ENCODE peak calls at places on chromosome 19, in eight cellular contexts. One of them, this sample, is unnamed.

GRCh38 chr19:936175-936546 is 10.3 kb downstream of the ARID3A start:
- DNase-seq in fibroblast of pulmonary artery: no peak
- DNase-seq in stimulated activated CD8-positive, alpha-beta memory T cell treated with anti-CD3 and anti-CD28 coated beads, Interleukin-4, amount 100 ng/mL, for 1 hour: no peak
- DNase-seq in neuronal stem cell: no peak
- DNase-seq in PC-9: no peak
- DNase-seq in progenitor cell of endocrine pancreas: no peak
- DNase-seq in germinal center: no peak
- DNase-seq in body of pancreas: no peak
- DNase-seq in this sample: no peak

GRCh38 chr19:50209131-50209530 is 5.7 kb downstream of the MYH14 start:
- DNase-seq in germinal center: no peak
- DNase-seq in body of pancreas: no peak
- DNase-seq in stimulated activated CD8-positive, alpha-beta memory T cell treated with anti-CD3 and anti-CD28 coated beads, Interleukin-4, amount 100 ng/mL, for 1 hour: no peak
- DNase-seq in fibroblast of pulmonary artery: no peak
- DNase-seq in neuronal stem cell: no peak
- DNase-seq in progenitor cell of endocrine pancreas: no peak
- DNase-seq in PC-9: no peak
- DNase-seq in this sample: no peak

GRCh38 chr19:31421856-31422255 is 72.6 kb upstream of the TSHZ3 start:
- DNase-seq in PC-9: no peak
- DNase-seq in progenitor cell of endocrine pancreas: no peak
- DNase-seq in fibroblast of pulmonary artery: no peak
- DNase-seq in germinal center: no peak
- DNase-seq in stimulated activated CD8-positive, alpha-beta memory T cell treated with anti-CD3 and anti-CD28 coated beads, Interleukin-4, amount 100 ng/mL, for 1 hour: no peak
- DNase-seq in neuronal stem cell: no peak
- DNase-seq in body of pancreas: no peak
- DNase-seq in this sample: no peak

GRCh38 chr19:38880882-38881609 is 3.0 kb upstream of the RINL start:
- DNase-seq in PC-9: no peak
- DNase-seq in stimulated activated CD8-positive, alpha-beta memory T cell treated with anti-CD3 and anti-CD28 coated beads, Interleukin-4, amount 100 ng/mL, for 1 hour: no peak
- DNase-seq in body of pancreas: no peak
- DNase-seq in germinal center: no peak
- DNase-seq in neuronal stem cell: no peak
- DNase-seq in fibroblast of pulmonary artery: no peak
- DNase-seq in progenitor cell of endocrine pancreas: no peak
- DNase-seq in this sample: no peak

GRCh38 chr19:18519962-18520847 is 1.7 kb downstream of the ELL start:
- DNase-seq in stimulated activated CD8-positive, alpha-beta memory T cell treated with anti-CD3 and anti-CD28 coated beads, Interleukin-4, amount 100 ng/mL, for 1 hour: no peak
- DNase-seq in body of pancreas: peak
- DNase-seq in fibroblast of pulmonary artery: peak
- DNase-seq in neuronal stem cell: peak
- DNase-seq in progenitor cell of endocrine pancreas: peak
- DNase-seq in germinal center: peak
- DNase-seq in PC-9: peak
- DNase-seq in this sample: no peak

GRCh38 chr19:44856438-44857083 is 10.5 kb downstream of the NECTIN2 start:
- DNase-seq in stimulated activated CD8-positive, alpha-beta memory T cell treated with anti-CD3 and anti-CD28 coated beads, Interleukin-4, amount 100 ng/mL, for 1 hour: no peak
- DNase-seq in body of pancreas: peak
- DNase-seq in fibroblast of pulmonary artery: no peak
- DNase-seq in germinal center: no peak
- DNase-seq in progenitor cell of endocrine pancreas: no peak
- DNase-seq in neuronal stem cell: no peak
- DNase-seq in PC-9: no peak
- DNase-seq in this sample: no peak

GRCh38 chr19:56543776-56544175 is 5.0 kb downstream of the ZFP28 start:
- DNase-seq in stimulated activated CD8-positive, alpha-beta memory T cell treated with anti-CD3 and anti-CD28 coated beads, Interleukin-4, amount 100 ng/mL, for 1 hour: no peak
- DNase-seq in fibroblast of pulmonary artery: no peak
- DNase-seq in body of pancreas: no peak
- DNase-seq in PC-9: no peak
- DNase-seq in neuronal stem cell: no peak
- DNase-seq in germinal center: no peak
- DNase-seq in progenitor cell of endocrine pancreas: no peak
- DNase-seq in this sample: no peak

GRCh38 chr19:55406869-55407624 is 541 bp downstream of the UBE2S start:
- DNase-seq in stimulated activated CD8-positive, alpha-beta memory T cell treated with anti-CD3 and anti-CD28 coated beads, Interleukin-4, amount 100 ng/mL, for 1 hour: no peak
- DNase-seq in PC-9: no peak
- DNase-seq in fibroblast of pulmonary artery: peak
- DNase-seq in progenitor cell of endocrine pancreas: no peak
- DNase-seq in body of pancreas: peak
- DNase-seq in neuronal stem cell: no peak
- DNase-seq in germinal center: peak
- DNase-seq in this sample: no peak

GRCh38 chr19:7618771-7619510 is 10.4 kb downstream of the XAB2 start:
- DNase-seq in body of pancreas: peak
- DNase-seq in stimulated activated CD8-positive, alpha-beta memory T cell treated with anti-CD3 and anti-CD28 coated beads, Interleukin-4, amount 100 ng/mL, for 1 hour: no peak
- DNase-seq in germinal center: no peak
- DNase-seq in neuronal stem cell: no peak
- DNase-seq in fibroblast of pulmonary artery: no peak
- DNase-seq in PC-9: peak
- DNase-seq in progenitor cell of endocrine pancreas: no peak
- DNase-seq in this sample: peak

GRCh38 chr19:41161903-41162302 is 31.1 kb upstream of the CYP2S1 start:
- DNase-seq in neuronal stem cell: no peak
- DNase-seq in germinal center: no peak
- DNase-seq in stimulated activated CD8-positive, alpha-beta memory T cell treated with anti-CD3 and anti-CD28 coated beads, Interleukin-4, amount 100 ng/mL, for 1 hour: no peak
- DNase-seq in fibroblast of pulmonary artery: no peak
- DNase-seq in progenitor cell of endocrine pancreas: no peak
- DNase-seq in PC-9: no peak
- DNase-seq in body of pancreas: no peak
- DNase-seq in this sample: no peak